ENCODE peak calls at places on chromosomes 11 and 22, in seven cellular contexts. One of them, this sample, is unnamed.

GRCh38 chr22:44363214-44363979 is 50.6 kb upstream of the SHISAL1 start:
- DNase-seq in AG08395: peak; percentile 93
- DNase-seq in T-helper 2 cell treated with Interferon-gamma antibody and Interleukin-4, amounts not matched to agents 5 μg/mL and 100 μg/mL, for 36 hours: no peak
- DNase-seq in T-cell: no peak
- DNase-seq in Kasumi-1: no peak
- DNase-seq in 8988T: no peak
- DNase-seq in DMS 273 treated with DMSO at 0.1 percent for 48 hours: peak; percentile 35
- DNase-seq in this sample: peak; percentile 92

GRCh38 chr22:38267086-38267485 is 5.7 kb downstream of the TMEM184B start:
- DNase-seq in AG08395: peak; percentile 76
- DNase-seq in T-helper 2 cell treated with Interferon-gamma antibody and Interleukin-4, amounts not matched to agents 5 μg/mL and 100 μg/mL, for 36 hours: peak; percentile 51
- DNase-seq in T-cell: peak; percentile 81
- DNase-seq in Kasumi-1: peak; percentile 88
- DNase-seq in 8988T: no peak
- DNase-seq in DMS 273 treated with DMSO at 0.1 percent for 48 hours: no peak
- DNase-seq in this sample: no peak

GRCh38 chr11:63813563-63814382 is 517 bp downstream of the SPINDOC start:
- DNase-seq in AG08395: peak; percentile 57
- DNase-seq in T-helper 2 cell treated with Interferon-gamma antibody and Interleukin-4, amounts not matched to agents 5 μg/mL and 100 μg/mL, for 36 hours: peak; percentile 49
- DNase-seq in T-cell: peak; percentile 28
- DNase-seq in Kasumi-1: peak; percentile 22
- DNase-seq in 8988T: peak; percentile 63
- DNase-seq in DMS 273 treated with DMSO at 0.1 percent for 48 hours: no peak
- DNase-seq in this sample: no peak

GRCh38 chr11:1536065-1536843 is 35.8 kb downstream of the DUSP8 start:
- DNase-seq in AG08395: no peak
- DNase-seq in T-helper 2 cell treated with Interferon-gamma antibody and Interleukin-4, amounts not matched to agents 5 μg/mL and 100 μg/mL, for 36 hours: no peak
- DNase-seq in T-cell: no peak
- DNase-seq in Kasumi-1: no peak
- DNase-seq in 8988T: no peak
- DNase-seq in DMS 273 treated with DMSO at 0.1 percent for 48 hours: no peak
- DNase-seq in this sample: no peak

GRCh38 chr22:38109391-38110000 is 988 bp downstream of the BAIAP2L2 start:
- DNase-seq in AG08395: no peak
- DNase-seq in T-helper 2 cell treated with Interferon-gamma antibody and Interleukin-4, amounts not matched to agents 5 μg/mL and 100 μg/mL, for 36 hours: no peak
- DNase-seq in T-cell: no peak
- DNase-seq in Kasumi-1: no peak
- DNase-seq in 8988T: no peak
- DNase-seq in DMS 273 treated with DMSO at 0.1 percent for 48 hours: no peak
- DNase-seq in this sample: no peak

GRCh38 chr11:64647019-64647805 is 56.2 kb downstream of the SLC22A12 start:
- DNase-seq in AG08395: no peak
- DNase-seq in T-helper 2 cell treated with Interferon-gamma antibody and Interleukin-4, amounts not matched to agents 5 μg/mL and 100 μg/mL, for 36 hours: no peak
- DNase-seq in T-cell: no peak
- DNase-seq in Kasumi-1: no peak
- DNase-seq in 8988T: no peak
- DNase-seq in DMS 273 treated with DMSO at 0.1 percent for 48 hours: no peak
- DNase-seq in this sample: no peak

GRCh38 chr11:112321521-112322172 is 61.0 kb upstream of the PLET1 start:
- DNase-seq in AG08395: peak; percentile 45
- DNase-seq in T-helper 2 cell treated with Interferon-gamma antibody and Interleukin-4, amounts not matched to agents 5 μg/mL and 100 μg/mL, for 36 hours: no peak
- DNase-seq in T-cell: peak; percentile 26
- DNase-seq in Kasumi-1: no peak
- DNase-seq in 8988T: no peak
- DNase-seq in DMS 273 treated with DMSO at 0.1 percent for 48 hours: peak; percentile 51
- DNase-seq in this sample: no peak

GRCh38 chr11:121534131-121535093 is 81.6 kb upstream of the SORL1-AS1 start:
- DNase-seq in AG08395: peak; percentile 43
- DNase-seq in T-helper 2 cell treated with Interferon-gamma antibody and Interleukin-4, amounts not matched to agents 5 μg/mL and 100 μg/mL, for 36 hours: no peak
- DNase-seq in T-cell: no peak
- DNase-seq in Kasumi-1: no peak
- DNase-seq in 8988T: no peak
- DNase-seq in DMS 273 treated with DMSO at 0.1 percent for 48 hours: peak; percentile 65
- DNase-seq in this sample: no peak

GRCh38 chr11:69215216-69215615 is 59.5 kb downstream of the SMIM38 start:
- DNase-seq in AG08395: no peak
- DNase-seq in T-helper 2 cell treated with Interferon-gamma antibody and Interleukin-4, amounts not matched to agents 5 μg/mL and 100 μg/mL, for 36 hours: no peak
- DNase-seq in T-cell: no peak
- DNase-seq in Kasumi-1: no peak
- DNase-seq in 8988T: no peak
- DNase-seq in DMS 273 treated with DMSO at 0.1 percent for 48 hours: no peak
- DNase-seq in this sample: no peak

GRCh38 chr22:19040581-19041402 is 81.4 kb downstream of the DGCR2 start:
- DNase-seq in AG08395: no peak
- DNase-seq in T-helper 2 cell treated with Interferon-gamma antibody and Interleukin-4, amounts not matched to agents 5 μg/mL and 100 μg/mL, for 36 hours: no peak
- DNase-seq in T-cell: no peak
- DNase-seq in Kasumi-1: no peak
- DNase-seq in 8988T: no peak
- DNase-seq in DMS 273 treated with DMSO at 0.1 percent for 48 hours: no peak
- DNase-seq in this sample: no peak

GRCh38 chr11:80109652-80110051 is 668.8 kb upstream of the TENM4 start:
- DNase-seq in AG08395: no peak
- DNase-seq in T-helper 2 cell treated with Interferon-gamma antibody and Interleukin-4, amounts not matched to agents 5 μg/mL and 100 μg/mL, for 36 hours: no peak
- DNase-seq in T-cell: no peak
- DNase-seq in Kasumi-1: no peak
- DNase-seq in 8988T: no peak
- DNase-seq in DMS 273 treated with DMSO at 0.1 percent for 48 hours: no peak
- DNase-seq in this sample: no peak

GRCh38 chr22:27489265-27489675 is 312.3 kb downstream of the MN1 start:
- DNase-seq in AG08395: peak; percentile 50
- DNase-seq in T-helper 2 cell treated with Interferon-gamma antibody and Interleukin-4, amounts not matched to agents 5 μg/mL and 100 μg/mL, for 36 hours: no peak
- DNase-seq in T-cell: no peak
- DNase-seq in Kasumi-1: no peak
- DNase-seq in 8988T: no peak
- DNase-seq in DMS 273 treated with DMSO at 0.1 percent for 48 hours: no peak
- DNase-seq in this sample: no peak

GRCh38 chr11:8196749-8197148 is 27.9 kb upstream of the RIC3 start:
- DNase-seq in AG08395: no peak
- DNase-seq in T-helper 2 cell treated with Interferon-gamma antibody and Interleukin-4, amounts not matched to agents 5 μg/mL and 100 μg/mL, for 36 hours: no peak
- DNase-seq in T-cell: no peak
- DNase-seq in Kasumi-1: no peak
- DNase-seq in 8988T: no peak
- DNase-seq in DMS 273 treated with DMSO at 0.1 percent for 48 hours: no peak
- DNase-seq in this sample: no peak

This sample was measured in GOT3.